ENCODE peak calls at places on chromosomes 2 and 18, in four cellular contexts. M, T, R and U are unnamed samples.

GRCh38 chr2:136135924-136136906 is 18.3 kb upstream of the CXCR4 start:
- DNase-seq in M (no peak), T (no peak), R (no peak), U (no peak)

GRCh38 chr2:152743004-152743403 is 24.6 kb downstream of the ARL6IP6 start:
- DNase-seq in M (peak), T (peak), R (no peak), U (peak)

GRCh38 chr18:46596119-46596518 is 60.9 kb downstream of the LOXHD1 start:
- DNase-seq in M (no peak), T (no peak), R (no peak), U (no peak)

GRCh38 chr2:145749556-145749955 is 1229.6 kb upstream of the ZEB2 start:
- DNase-seq in M (no peak), T (no peak), R (no peak), U (no peak)

GRCh38 chr2:40087434-40087833 is 308.4 kb upstream of the THUMPD2 start:
- DNase-seq in M (no peak), T (no peak), R (no peak), U (no peak)

GRCh38 chr2:54582987-54583386 is 126.9 kb downstream of the SPTBN1 start:
- DNase-seq in M (no peak), T (no peak), R (no peak), U (no peak)

GRCh38 chr2:48600204-48600813 is 17.3 kb upstream of the GTF2A1L start:
- DNase-seq in M (peak), T (peak), R (no peak), U (peak)

GRCh38 chr18:78596794-78597193 is 382.8 kb upstream of the SALL3 start:
- DNase-seq in M (no peak), T (no peak), R (no peak), U (no peak)

GRCh38 chr2:8677646-8678592 is 3.9 kb upstream of the ID2 start:
- DNase-seq in M (peak), T (peak), R (no peak), U (peak)

GRCh38 chr2:240948905-240949790 is 43.0 kb downstream of the CROCC2 start:
- DNase-seq in M (no peak), T (no peak), R (no peak), U (no peak)

GRCh38 chr2:63073994-63074393 is 23.4 kb downstream of the OTX1 start:
- DNase-seq in M (no peak), T (no peak), R (no peak), U (no peak)

GRCh38 chr2:10580991-10581390 is 108.8 kb downstream of the NOL10 start:
- DNase-seq in M (no peak), T (no peak), R (no peak), U (no peak)

GRCh38 chr2:38178556-38179419 is 102.8 kb upstream of the CYP1B1 start:
- DNase-seq in M (no peak), T (no peak), R (peak), U (no peak)

GRCh38 chr18:13455960-13456471 is 237.5 kb downstream of the LDLRAD4 start:
- DNase-seq in M (no peak), T (no peak), R (peak), U (no peak)

GRCh38 chr2:64328415-64328722 is 125.6 kb upstream of the LGALSL start:
- DNase-seq in M (no peak), T (no peak), R (peak), U (no peak)

GRCh38 chr2:98948956-98949739 is 13.1 kb upstream of the CRACDL start:
- DNase-seq in M (no peak), T (no peak), R (no peak), U (no peak)

GRCh38 chr2:71082402-71083252 is 14.2 kb downstream of the NAGK start:
- DNase-seq in M (no peak), T (no peak), R (no peak), U (no peak)

GRCh38 chr18:8781671-8782070 is 76.3 kb downstream of the MTCL1 start:
- DNase-seq in M (no peak), T (peak), R (no peak), U (no peak)

GRCh38 chr2:74548285-74548918 is 5.3 kb downstream of the LOXL3 start:
- DNase-seq in M (peak), T (no peak), R (no peak), U (peak)

GRCh38 chr2:39871291-39871761 is 92.3 kb upstream of the THUMPD2 start:
- DNase-seq in M (no peak), T (no peak), R (no peak), U (no peak)

GRCh38 chr18:74745658-74746403 is 148.2 kb downstream of the ZNF407 start:
- DNase-seq in M (peak), T (peak), R (no peak), U (no peak)

GRCh38 chr18:12371590-12371989 is 5.4 kb downstream of the AFG3L2 start:
- DNase-seq in M (no peak), T (no peak), R (no peak), U (no peak)

GRCh38 chr2:85390941-85391669 is 19.1 kb downstream of the CAPG start:
- DNase-seq in M (peak), T (peak), R (no peak), U (peak)

GRCh38 chr2:44120428-44120827 is 48.2 kb upstream of the PPM1B start:
- DNase-seq in M (no peak), T (no peak), R (no peak), U (no peak)

GRCh38 chr18:63192171-63192884 is 127.2 kb downstream of the BCL2 start:
- DNase-seq in M (no peak), T (no peak), R (no peak), U (no peak)

GRCh38 chr2:215793747-215794595 is 219.4 kb downstream of the MREG start:
- DNase-seq in M (peak), T (peak), R (peak), U (no peak)

GRCh38 chr2:182949572-182950189 is 83.2 kb upstream of the FRZB start:
- DNase-seq in M (peak), T (no peak), R (no peak), U (peak)

GRCh38 chr18:65751145-65752085 is 603 bp downstream of the CDH7 start:
- DNase-seq in M (no peak), T (no peak), R (no peak), U (no peak)

GRCh38 chr2:10437806-10438205 is 10.3 kb downstream of the ODC1 start:
- DNase-seq in M (no peak), T (peak), R (no peak), U (no peak)

GRCh38 chr2:192208848-192209247 is 14.1 kb upstream of the TMEFF2 start:
- DNase-seq in M (no peak), T (no peak), R (no peak), U (no peak)

GRCh38 chr2:106566050-106566449 is 78.9 kb downstream of the CD8B2 start:
- DNase-seq in M (no peak), T (peak), R (no peak), U (no peak)

GRCh38 chr2:9497017-9497416 is 22.7 kb downstream of the IAH1 start:
- DNase-seq in M (no peak), T (no peak), R (no peak), U (no peak)

GRCh38 chr2:214801768-214802397 is 7.6 kb downstream of the BARD1 start:
- DNase-seq in M (no peak), T (no peak), R (no peak), U (no peak)

DNA sequence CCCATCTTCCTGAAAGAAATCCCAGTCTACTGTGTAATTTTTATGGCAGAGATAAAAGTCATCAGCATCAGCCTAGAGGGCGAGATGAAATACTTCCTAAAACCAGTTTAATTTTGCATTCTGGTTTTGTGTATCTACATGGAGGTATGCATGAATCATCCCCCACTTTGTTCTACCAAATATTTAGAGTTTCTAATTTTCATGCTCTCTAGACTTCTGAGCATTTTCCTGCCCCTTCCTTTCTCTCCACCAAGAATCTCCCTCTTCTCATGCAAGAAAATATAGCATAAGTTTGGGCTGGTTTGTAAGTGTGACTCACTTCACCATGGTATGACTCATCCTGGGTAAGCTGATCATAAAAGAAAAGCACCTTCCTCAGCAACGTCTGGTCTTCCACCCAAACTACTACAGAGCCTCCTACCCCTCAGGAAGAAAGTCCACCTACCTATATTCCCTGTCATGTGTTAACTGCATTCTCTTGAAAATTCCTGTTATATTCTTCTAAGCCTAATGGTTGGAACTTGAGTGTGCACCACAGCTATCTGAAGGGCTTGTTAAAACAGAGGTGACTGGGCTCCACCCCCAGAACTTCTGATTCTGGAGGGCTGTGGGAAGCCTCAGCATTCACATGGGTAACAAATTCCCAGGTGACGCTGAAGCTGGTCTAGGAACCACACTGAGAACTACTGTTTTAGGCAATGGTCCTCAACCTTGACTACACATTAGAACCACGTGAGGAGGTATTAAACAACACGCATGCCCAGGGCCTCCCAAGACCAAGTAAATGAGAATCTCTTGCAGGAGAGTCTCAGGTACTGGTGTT is 37.4 kb upstream of the RAPGEF4 start:
- DNase-seq in M (peak), T (no peak), R (peak), U (peak)
- TF ChIP-seq TARDBP in M (no peak), T (no peak), R (no peak), U (no peak)

GRCh38 chr2:47323822-47324171 is 79.2 kb upstream of the MSH2 start:
- DNase-seq in M (no peak), T (no peak), R (no peak), U (no peak)

GRCh38 chr2:47321006-47321405 is 82.0 kb upstream of the MSH2 start:
- DNase-seq in M (no peak), T (no peak), R (no peak), U (no peak)

GRCh38 chr2:47321411-47322031 is 81.4 kb upstream of the MSH2 start:
- DNase-seq in M (no peak), T (no peak), R (no peak), U (no peak)

GRCh38 chr2:47323009-47323821 is 79.7 kb upstream of the MSH2 start:
- DNase-seq in M (peak), T (peak), R (peak), U (peak)
- TF ChIP-seq FOXK2 in M (no peak), T (no peak), R (no peak), U (no peak)

DNA sequence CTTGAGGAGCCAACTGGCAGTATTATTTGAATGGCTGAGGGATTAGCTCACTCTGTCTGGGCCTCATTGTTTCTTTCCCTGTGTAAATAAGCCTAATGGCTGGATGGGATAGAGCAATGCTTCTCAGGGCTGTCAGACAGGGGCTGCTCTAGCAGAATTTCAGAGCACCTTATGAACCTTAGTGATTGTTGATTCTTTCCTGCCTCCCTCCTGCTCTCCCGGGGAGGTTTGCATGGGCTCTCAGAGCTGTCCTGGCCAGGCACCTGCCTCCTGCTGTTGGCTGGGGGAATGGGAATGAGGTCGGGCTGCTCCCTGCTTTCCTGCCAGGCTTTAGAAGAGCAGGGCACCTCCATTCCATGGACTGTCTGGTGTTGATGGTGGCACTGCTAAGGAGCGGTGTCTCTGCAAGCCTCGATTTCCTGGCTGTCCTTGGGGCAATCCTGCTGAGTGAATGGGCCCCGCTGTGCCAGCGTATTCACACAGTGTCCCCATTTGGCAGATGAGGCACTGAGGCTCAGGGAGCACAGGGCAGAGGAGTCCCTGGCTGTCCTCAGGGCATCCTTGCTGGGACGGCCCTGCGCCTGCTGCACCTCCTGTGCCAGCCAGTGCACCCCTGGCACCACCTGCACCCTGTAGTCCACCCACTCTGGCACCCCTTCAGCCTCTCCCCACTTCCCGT is 468.3 kb upstream of the HS6ST1 start:
- DNase-seq in M (no peak), T (no peak), R (no peak), U (no peak)
- TF ChIP-seq FOXM1 in M (no peak), T (no peak), R (no peak), U (no peak)

GRCh38 chr2:205930209-205930608 is 155.8 kb downstream of the INO80D start:
- DNase-seq in M (no peak), T (no peak), R (no peak), U (no peak)

GRCh38 chr2:205924676-205925075 is 161.3 kb downstream of the INO80D start:
- DNase-seq in M (no peak), T (no peak), R (no peak), U (no peak)

GRCh38 chr2:205929445-205930027 is 156.4 kb downstream of the INO80D start:
- DNase-seq in M (no peak), T (peak), R (no peak), U (no peak)

GRCh38 chr2:205931388-205931787 is 154.6 kb downstream of the INO80D start:
- DNase-seq in M (no peak), T (no peak), R (no peak), U (no peak)

GRCh38 chr2:205925373-205926337 is 160.3 kb downstream of the INO80D start:
- DNase-seq in M (peak), T (peak), R (no peak), U (peak)
- TF ChIP-seq TARDBP in M (no peak), T (no peak), R (no peak), U (no peak)